ENCODE peak calls at places on chromosomes 13 and 19, in four cellular contexts. I is heart right ventricle, S is D721Med, H is heart left ventricle. M is an unnamed sample.
A peak's percentile ranks its signal among the peaks of the same experiment; 100 is the strongest.

GRCh38 chr19:16496613-16496983 is 404 bp downstream of the C19orf44 start:
- DNase-seq in H (peak; percentile 26), S (no peak), I (no peak), M (peak; percentile 58)

GRCh38 chr19:13077233-13077632 is 25.4 kb downstream of the LYL1 start:
- DNase-seq in H (no peak), S (no peak), I (no peak), M (peak; percentile 79)

GRCh38 chr13:93963266-93964131 is 516.0 kb downstream of the DCT start:
- DNase-seq in H (no peak), I (no peak), S (no peak), M (no peak)

GRCh38 chr19:12156254-12157058 is at the start of gene ZNF625:
- DNase-seq in H (peak; percentile 93), S (peak; percentile 79), I (peak; percentile 88), M (peak; percentile 95)

GRCh38 chr19:14368011-14368513 is 13.2 kb upstream of the ADGRE5 start:
- DNase-seq in I (no peak), H (no peak), S (no peak), M (no peak)

GRCh38 chr13:91228083-91228482 is 119.4 kb upstream of the MIR17HG start:
- DNase-seq in S (no peak), I (no peak), H (no peak), M (no peak)

GRCh38 chr19:2329162-2329505 is 650 bp downstream of the SPPL2B start:
- DNase-seq in H (no peak), I (no peak), S (no peak), M (no peak)

GRCh38 chr19:1882786-1883692 is 2.3 kb downstream of the ABHD17A start:
- DNase-seq in H (no peak), S (no peak), I (no peak), M (no peak)

GRCh38 chr13:111468037-111468959 is 147.9 kb downstream of the TEX29 start:
- DNase-seq in S (no peak), I (no peak), H (no peak), M (peak; percentile 13)

GRCh38 chr19:53045536-53045935 is 996 bp downstream of the ERVV-2 start:
- DNase-seq in I (no peak), S (peak; percentile 41), H (no peak), M (no peak)

GRCh38 chr13:24745861-24746617 is 17.9 kb upstream of the RNF17 start:
- DNase-seq in H (no peak), I (no peak), S (no peak), M (no peak)

GRCh38 chr13:73222627-73223026 is 163.8 kb downstream of the KLF5 start:
- DNase-seq in I (no peak), S (no peak), H (no peak), M (no peak)

GRCh38 chr19:51771369-51771768 is 10.4 kb downstream of the FPR2 start:
- DNase-seq in S (no peak), I (no peak), H (no peak), M (no peak)

GRCh38 chr19:3515891-3516422 is 9.8 kb downstream of the FZR1 start:
- DNase-seq in H (no peak), S (no peak), I (no peak), M (no peak)

GRCh38 chr19:34962945-34963530 is 991 bp downstream of the ZNF792 start:
- DNase-seq in H (no peak), S (no peak), I (peak; percentile 22), M (no peak)

GRCh38 chr13:48876289-48876688 is 99.4 kb upstream of the FNDC3A start:
- DNase-seq in I (no peak), H (no peak), S (no peak), M (no peak)

GRCh38 chr19:8074501-8074900 is 21.9 kb downstream of the CCL25 start:
- DNase-seq in S (no peak), H (no peak), I (no peak), M (no peak)

GRCh38 chr19:2154587-2155075 is 3.3 kb upstream of the AP3D1 start:
- DNase-seq in H (no peak), I (no peak), S (no peak), M (no peak)

GRCh38 chr13:97353927-97354326 is 80.0 kb upstream of the RAP2A start:
- DNase-seq in H (no peak), S (no peak), I (no peak), M (no peak)

GRCh38 chr19:9673912-9674668 is 810 bp downstream of the ZNF562 start:
- DNase-seq in S (no peak), H (no peak), I (no peak), M (no peak)

GRCh38 chr13:55583953-55584593 is 1556.6 kb upstream of the PRR20A start:
- DNase-seq in H (no peak), I (no peak), S (no peak), M (no peak)

GRCh38 chr13:99608345-99608744 is 107.1 kb downstream of the TM9SF2 start:
- DNase-seq in I (no peak), S (no peak), H (no peak), M (no peak)

GRCh38 chr13:109862627-109863026 is 76.2 kb upstream of the IRS2 start:
- DNase-seq in H (no peak), S (no peak), I (no peak), M (no peak)

GRCh38 chr13:47334173-47334572 is 437.3 kb upstream of the HTR2A start:
- DNase-seq in I (no peak), S (no peak), H (no peak), M (peak; percentile 41)

GRCh38 chr13:38213307-38213706 is 136.3 kb upstream of the UFM1 start:
- DNase-seq in H (no peak), I (no peak), S (no peak), M (no peak)

GRCh38 chr13:67063036-67063435 is 167.1 kb downstream of the PCDH9 start:
- DNase-seq in I (no peak), S (no peak), H (no peak), M (no peak)

GRCh38 chr19:38551450-38551813 is 66.3 kb downstream of the MAP4K1 start:
- DNase-seq in I (no peak), S (no peak), H (no peak), M (no peak)

GRCh38 chr19:1066748-1067340 is at the start of gene ARHGAP45:
- DNase-seq in S (no peak), H (no peak), I (peak; percentile 55), M (no peak)

GRCh38 chr19:7099597-7099921 is 30.1 kb downstream of the ZNF557 start:
- DNase-seq in S (no peak), I (no peak), H (no peak), M (no peak)

GRCh38 chr13:42602910-42603309 is 29.0 kb downstream of the TNFSF11 start:
- DNase-seq in H (no peak), S (no peak), I (no peak), M (no peak)

GRCh38 chr19:8612807-8613171 is 2.3 kb upstream of the ADAMTS10 start:
- DNase-seq in S (no peak), H (no peak), I (no peak), M (no peak)

GRCh38 chr19:58166708-58167280 is 16.1 kb upstream of the ZNF274 start:
- DNase-seq in H (no peak), S (no peak), I (no peak), M (no peak)

DNA sequence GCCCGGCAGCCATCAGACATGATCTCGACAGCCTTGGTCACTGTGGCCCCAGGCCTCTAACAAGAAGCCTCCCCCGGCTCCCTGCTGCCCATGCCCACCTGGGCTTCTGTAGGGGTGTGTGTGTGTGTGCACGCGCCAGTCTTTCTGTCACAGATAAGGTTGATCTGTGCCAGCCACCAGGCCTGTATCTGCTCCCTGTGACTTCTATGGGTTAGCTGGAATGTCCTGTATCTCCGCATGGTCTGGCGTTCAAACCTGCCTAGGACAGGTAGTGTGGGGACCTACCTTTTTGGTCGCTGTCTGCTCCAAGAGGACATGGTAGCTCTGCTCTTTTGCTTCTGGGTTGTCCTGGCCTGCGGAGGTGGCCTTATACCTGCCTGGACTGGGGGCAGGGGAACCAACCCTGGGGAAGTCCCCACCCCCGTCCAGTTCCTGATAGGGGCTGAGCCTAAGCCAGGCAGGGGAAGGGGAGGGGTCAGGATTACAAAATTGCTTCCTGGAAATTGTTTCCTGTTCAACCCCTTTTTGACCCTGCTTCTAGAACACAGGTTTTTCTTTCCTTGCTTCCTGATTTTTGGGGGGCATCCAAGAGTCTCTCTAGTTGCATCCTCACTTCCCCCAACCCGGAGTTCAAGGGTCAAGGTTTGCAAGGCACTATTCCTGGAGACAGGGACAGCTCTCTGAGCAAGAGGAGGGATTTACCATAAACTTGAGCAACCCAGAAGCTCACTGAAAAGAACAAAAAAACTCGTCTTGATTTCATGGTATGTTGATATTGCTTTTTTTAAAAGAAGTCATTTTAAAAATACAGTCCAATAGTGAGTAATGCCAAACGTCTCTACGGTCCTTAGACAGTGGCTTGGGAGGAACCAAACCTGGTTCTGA is at the start of gene LRG1:
- DNase-seq in S (no peak), H (no peak), I (no peak), M (no peak)
- TF ChIP-seq CTCF in S (no peak), H (no peak), I (no peak), M (no peak)

DNA sequence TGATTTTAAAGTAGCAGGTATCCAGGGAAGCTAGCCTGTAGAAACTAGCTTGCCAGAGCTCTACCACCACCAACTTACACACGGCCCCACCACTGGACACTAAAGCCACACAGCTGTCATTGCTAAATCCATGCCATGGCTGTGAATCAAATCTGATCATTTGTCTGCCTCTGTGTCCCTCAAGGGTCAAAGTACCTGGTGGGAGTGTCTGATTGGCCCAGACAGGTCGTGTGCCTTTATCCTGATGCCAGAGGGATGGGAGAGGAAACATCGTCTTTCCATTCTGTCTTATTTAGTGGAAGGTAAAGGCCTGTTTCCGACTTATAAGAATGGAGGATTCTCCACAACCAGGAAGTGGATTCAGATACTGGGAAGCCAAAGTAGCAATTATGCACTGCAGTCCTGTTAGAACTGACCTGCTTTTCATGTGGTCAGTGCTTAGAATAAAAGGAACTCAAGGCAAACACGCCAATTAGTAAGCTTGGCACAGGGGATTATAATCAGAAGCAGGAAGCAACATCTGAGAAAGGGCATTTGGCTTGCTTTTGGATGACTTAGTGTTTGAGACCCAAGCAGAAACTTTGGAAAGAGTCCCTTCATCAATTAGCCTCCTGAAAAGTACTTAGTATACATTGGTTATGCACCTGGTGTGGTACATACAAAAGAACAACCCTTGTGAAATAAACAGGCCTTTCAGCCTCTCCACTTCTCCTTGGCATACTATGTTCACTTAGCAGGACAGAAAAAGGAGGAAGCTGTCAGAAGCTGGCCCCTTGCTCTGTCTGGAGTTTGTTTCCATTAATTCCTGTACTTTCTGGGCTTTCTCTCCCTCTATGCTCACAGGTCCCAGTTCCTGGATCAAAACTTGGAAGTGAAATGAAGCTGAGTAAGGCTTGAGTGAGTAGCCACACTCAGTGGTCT is 192.4 kb downstream of the NUFIP1 start:
- DNase-seq in S (no peak), I (no peak), H (no peak), M (no peak)
- TF ChIP-seq CTCF in S (no peak), I (no peak), H (no peak), M (no peak)

GRCh38 chr13:50387124-50387581 is 371.9 kb downstream of the KCNRG start:
- DNase-seq in S (no peak), I (peak; percentile 52), H (peak; percentile 64), M (peak; percentile 51)
- TF ChIP-seq CTCF in S (peak; percentile 34), I (peak; percentile 53), H (peak; percentile 40), M (peak; percentile 31)

DNA sequence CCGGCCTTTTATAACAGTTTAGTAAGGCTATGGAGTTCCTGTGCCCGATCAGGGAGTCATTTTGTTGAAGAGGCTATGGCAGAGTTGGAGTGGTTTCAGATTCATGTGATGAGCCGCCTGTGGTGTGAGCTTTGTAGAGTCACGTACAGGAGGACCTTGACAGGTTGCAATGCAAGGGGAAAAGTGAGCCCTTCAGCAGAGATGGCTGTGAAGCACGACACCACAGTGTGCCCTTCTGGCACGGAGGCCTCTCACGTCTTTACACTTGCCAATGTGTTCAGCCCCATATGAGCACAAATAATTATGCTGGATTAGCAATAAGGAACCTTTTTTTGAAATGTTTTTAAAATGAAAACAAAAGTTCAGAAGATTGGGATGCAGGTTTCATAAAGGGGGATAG is 499.8 kb downstream of the LIG4 start:
- DNase-seq in H (no peak), S (no peak), I (no peak), M (no peak)
- TF ChIP-seq CTCF in H (no peak), S (no peak), I (no peak), M (no peak)